ENCODE peak calls at places on chromosomes 2 and 18, in four cellular contexts. M is HCT116, R is adrenal gland, P is heart left ventricle. T is an unnamed sample.

GRCh38 chr2:241499146-241499965 is 9.0 kb downstream of the STK25 start:
- DNase-seq in P (no peak), M (no peak), R (no peak), T (no peak)

GRCh38 chr2:98806266-98806697 is 75.3 kb upstream of the MGAT4A start:
- DNase-seq in P (peak; percentile 80), M (no peak), R (peak; percentile 22), T (no peak)

GRCh38 chr18:35697869-35698268 is 116.3 kb downstream of the GALNT1 start:
- DNase-seq in M (no peak), R (no peak), P (no peak), T (no peak)

GRCh38 chr2:37616674-37616999 is 54.8 kb downstream of the CDC42EP3 start:
- DNase-seq in M (no peak), R (no peak), P (no peak), T (no peak)

GRCh38 chr2:212328712-212329496 is 209.7 kb downstream of the ERBB4 start:
- DNase-seq in M (no peak), R (no peak), P (no peak), T (no peak)

GRCh38 chr2:25358249-25358815 is 16.6 kb upstream of the DNMT3A start:
- DNase-seq in R (no peak), P (no peak), M (no peak), T (no peak)

GRCh38 chr2:145644820-145645302 is 1124.9 kb upstream of the ZEB2 start:
- DNase-seq in M (no peak), P (no peak), R (no peak), T (no peak)

GRCh38 chr2:43133708-43134570 is 92.5 kb downstream of the ZFP36L2 start:
- DNase-seq in P (no peak), M (no peak), R (peak; percentile 40), T (peak; percentile 96)

GRCh38 chr2:217632036-217632435 is 370.8 kb downstream of the TNS1 start:
- DNase-seq in P (no peak), R (no peak), M (no peak), T (no peak)

GRCh38 chr2:33437297-33437696 is 39.2 kb upstream of the RASGRP3 start:
- DNase-seq in M (no peak), R (no peak), P (no peak), T (no peak)

GRCh38 chr2:238079874-238080327 is 19.1 kb downstream of the SCLY start:
- DNase-seq in P (no peak), M (no peak), R (no peak), T (no peak)

GRCh38 chr2:238081150-238081549 is 19.0 kb upstream of the ESPNL start:
- DNase-seq in M (no peak), P (no peak), R (no peak), T (peak; percentile 17)

GRCh38 chr2:238082151-238082550 is 18.0 kb upstream of the ESPNL start:
- DNase-seq in R (no peak), M (no peak), P (no peak), T (no peak)

GRCh38 chr2:238081561-238081960 is 18.6 kb upstream of the ESPNL start:
- DNase-seq in M (no peak), R (no peak), P (no peak), T (peak; percentile 19)

DNA sequence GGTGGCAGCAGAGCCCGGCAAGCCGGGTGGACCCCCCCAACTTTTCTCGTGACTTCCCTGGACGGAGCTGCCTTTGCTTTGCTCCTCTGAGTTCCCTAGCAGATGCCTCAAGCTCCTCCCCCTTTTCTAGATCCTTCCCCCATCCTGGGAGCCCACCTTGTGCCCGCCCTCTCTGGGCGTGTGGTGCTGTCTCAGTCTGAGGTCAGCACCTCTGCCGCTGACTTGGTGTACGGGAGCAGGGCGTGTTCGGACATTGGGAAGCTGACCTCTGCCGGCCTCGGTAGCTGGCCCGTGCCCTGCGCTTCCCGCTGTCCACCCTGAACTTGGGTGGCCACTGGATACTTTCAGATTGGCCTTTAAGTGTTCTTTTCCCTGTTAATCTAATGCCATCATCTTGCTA is 19.6 kb upstream of the ESPNL start:
- DNase-seq in R (no peak), P (no peak), M (no peak), T (no peak)
- TF ChIP-seq POLR2A in R (no peak), P (no peak), M (no peak), T (no peak)

GRCh38 chr2:260507-261161 is 3.2 kb downstream of the SH3YL1 start:
- DNase-seq in M (no peak), P (no peak), R (peak; percentile 58), T (no peak)

GRCh38 chr2:264493-265468 is at the start of gene ACP1:
- DNase-seq in M (peak; percentile 94), P (peak; percentile 93), R (peak; percentile 96), T (peak; percentile 98)

GRCh38 chr2:262117-262516 is 1.7 kb downstream of the SH3YL1 start:
- DNase-seq in P (no peak), M (no peak), R (no peak), T (no peak)

GRCh38 chr2:263022-263738 is 652 bp downstream of the SH3YL1 start:
- DNase-seq in R (no peak), M (no peak), P (no peak), T (no peak)

DNA sequence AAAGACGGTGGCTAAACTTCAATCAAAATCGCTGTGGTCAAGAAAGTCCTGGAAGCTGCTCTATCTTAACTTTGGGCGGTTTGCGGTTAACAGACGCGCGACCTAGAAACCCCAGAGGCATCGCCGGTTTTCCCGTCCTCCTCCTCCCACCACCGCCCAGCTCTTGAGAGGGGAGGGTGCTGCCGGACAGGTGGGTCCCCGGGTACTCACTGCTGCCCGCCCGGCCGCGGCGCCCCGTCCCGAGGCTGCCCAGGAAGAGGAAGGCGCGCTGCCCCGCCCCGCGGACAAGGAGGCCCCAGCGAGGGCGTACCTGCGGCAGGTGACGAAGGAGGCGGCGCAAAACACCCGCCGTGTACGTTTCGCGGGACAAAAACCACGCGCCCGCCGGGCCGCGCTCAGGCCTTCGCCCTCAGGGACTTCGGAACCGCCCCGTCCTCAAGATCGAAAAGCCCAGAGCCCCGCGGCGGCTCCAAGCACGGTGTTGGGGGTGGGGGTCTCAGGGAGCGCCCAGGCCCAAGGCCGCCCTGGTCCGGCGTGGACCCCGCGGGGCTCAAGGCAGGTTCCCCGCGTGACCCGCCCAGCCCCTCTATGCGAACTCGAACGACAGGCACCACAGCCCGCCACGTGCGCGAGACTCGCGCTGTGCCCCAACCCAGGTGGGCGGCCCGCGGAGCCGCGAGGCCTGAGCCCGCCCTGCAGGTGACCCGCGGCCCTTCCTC is at the start of gene SH3YL1:
- DNase-seq in M (peak; percentile 16), R (peak; percentile 42), P (peak; percentile 5), T (peak; percentile 93)
- TF ChIP-seq POLR2A in M (no peak), R (peak; percentile 35), P (no peak), T (peak; percentile 79)

DNA sequence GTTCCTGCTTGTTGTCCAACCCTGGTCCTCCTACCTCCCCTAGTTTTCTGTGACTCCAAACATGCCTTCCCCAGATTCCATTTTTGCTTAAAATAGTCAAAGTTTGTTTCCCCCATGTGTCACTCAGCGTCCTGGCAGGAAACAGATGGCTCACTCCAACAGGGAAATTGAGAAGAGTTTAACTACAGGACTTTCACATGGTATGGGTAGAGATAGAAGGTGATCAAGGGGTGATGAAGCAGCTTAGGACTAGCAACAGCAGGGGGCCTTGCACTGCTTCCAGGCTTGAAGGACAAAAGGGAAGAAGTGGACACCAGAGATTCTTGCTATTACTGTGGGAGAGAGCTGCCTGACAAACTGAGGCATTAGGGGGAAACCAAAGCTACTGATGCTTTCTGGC is 6.1 kb upstream of the CUL3 start:
- DNase-seq in R (no peak), P (no peak), M (no peak), T (no peak)
- TF ChIP-seq POLR2A in R (no peak), P (no peak), M (no peak), T (no peak)

GRCh38 chr18:24397131-24397693 is 412 bp downstream of the OSBPL1A start:
- DNase-seq in M (peak; percentile 45), P (peak; percentile 30), R (peak; percentile 86), T (peak; percentile 84)

GRCh38 chr18:24395049-24395780 is 2.4 kb downstream of the OSBPL1A start:
- DNase-seq in M (no peak), P (no peak), R (no peak), T (no peak)

GRCh38 chr18:24398515-24398914 is 891 bp upstream of the OSBPL1A start:
- DNase-seq in P (no peak), R (no peak), M (peak; percentile 45), T (no peak)

GRCh38 chr18:24396082-24396623 is 1.5 kb downstream of the OSBPL1A start:
- DNase-seq in R (no peak), P (no peak), M (no peak), T (no peak)

DNA sequence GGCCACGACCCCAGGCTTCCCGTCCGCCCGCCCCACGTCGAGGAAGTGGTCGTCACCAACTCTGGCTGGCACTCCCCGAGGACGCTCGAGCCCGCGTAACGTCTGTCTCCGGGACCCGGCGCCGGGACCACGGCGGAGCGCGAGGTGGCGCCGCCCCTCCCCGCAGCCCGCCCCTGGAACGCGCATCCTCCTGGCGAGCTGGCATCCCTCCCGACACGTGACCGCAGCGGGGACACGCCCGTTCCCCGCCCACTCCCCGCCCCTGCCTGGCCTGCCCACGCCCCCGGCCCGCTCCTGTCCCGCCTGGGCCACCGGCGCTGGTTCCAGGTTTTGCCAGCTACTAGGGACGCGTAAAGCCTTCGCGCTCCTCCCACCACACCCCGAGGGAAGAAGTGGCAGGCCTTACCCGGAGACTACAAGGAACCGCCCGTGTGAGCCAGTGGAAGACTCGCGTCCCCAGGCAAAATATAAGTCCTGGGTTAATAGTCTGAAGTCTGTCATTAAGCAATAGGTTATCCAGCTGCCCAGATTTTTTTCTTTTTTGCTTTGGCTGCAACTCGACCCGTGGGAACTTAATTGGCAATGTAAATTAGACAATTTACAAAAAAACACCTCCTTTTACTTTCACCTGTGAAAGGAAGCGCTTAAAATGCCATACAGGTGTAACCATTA is at the start of gene OSBPL1A:
- DNase-seq in R (peak; percentile 97), M (peak; percentile 91), P (peak; percentile 95), T (peak; percentile 95)
- TF ChIP-seq POLR2A in R (peak; percentile 78), M (peak; percentile 62), P (no peak), T (peak; percentile 61)

GRCh38 chr2:105037572-105038382 is at the start of gene MRPS9:
- DNase-seq in P (peak; percentile 98), R (peak; percentile 99), M (peak; percentile 91), T (peak; percentile 100)
- TF ChIP-seq POLR2A in P (no peak), R (peak; percentile 62), M (peak; percentile 71), T (peak; percentile 11)

DNA sequence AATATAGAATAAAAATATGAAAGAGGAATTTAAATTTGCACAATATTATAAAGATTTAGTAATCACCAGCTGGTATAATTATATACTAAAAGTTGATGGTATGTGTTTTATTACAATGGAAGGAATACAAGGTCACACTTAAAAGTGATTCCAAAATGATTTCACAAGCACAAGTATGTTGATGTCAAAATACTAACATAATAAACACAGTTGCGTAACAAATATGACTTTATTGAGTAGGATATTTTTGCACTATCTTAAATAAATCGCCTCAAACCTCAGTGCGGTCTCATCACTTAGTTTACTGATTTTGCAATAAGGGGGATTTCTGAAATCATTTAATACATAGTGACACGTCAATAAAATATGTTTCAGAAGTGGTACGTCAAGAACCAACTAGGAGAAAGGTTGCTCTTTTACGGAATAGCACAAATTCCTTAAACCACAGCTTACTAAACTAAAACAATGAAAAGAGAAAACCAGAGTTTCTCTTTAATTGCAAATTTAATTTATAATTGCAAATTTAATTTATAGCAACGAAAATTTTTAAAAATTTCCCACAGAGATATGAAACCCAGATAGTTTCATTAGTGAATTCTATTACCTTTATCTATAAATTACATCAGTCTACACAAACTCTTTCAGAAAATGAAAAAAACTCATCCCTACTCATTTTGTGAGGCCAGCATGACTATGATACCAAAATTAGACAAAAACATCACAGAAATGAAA is 304.0 kb upstream of the REG3G start:
- DNase-seq in P (no peak), R (no peak), M (no peak), T (no peak)
- TF ChIP-seq POLR2A in P (no peak), R (no peak), M (no peak), T (no peak)

GRCh38 chr2:11753886-11754704 is 7.7 kb downstream of the LPIN1 start:
- DNase-seq in M (no peak), P (no peak), R (peak; percentile 64), T (no peak)
- TF ChIP-seq POLR2A in M (no peak), P (no peak), R (no peak), T (no peak)

T was measured in Peyer's patch.